ENCODE peak calls at places on chromosomes 12 and 14, in nine cellular contexts. X, Z, W, P, F, K, C, N and D are unnamed samples.
A peak's percentile ranks its signal among the peaks of the same experiment; 100 is the strongest.

GRCh38 chr14:39109893-39110715 is 4.0 kb upstream of the GEMIN2 start:
- DNase-seq in X (no peak), Z (no peak), W (no peak), P (no peak), F (no peak), K (no peak), C (no peak), N (no peak), D (no peak)

GRCh38 chr12:52741378-52742195 is 35.6 kb downstream of the KRT76 start:
- DNase-seq in X (no peak), Z (no peak), W (peak; percentile 57), P (peak; percentile 58), F (peak; percentile 53), K (peak; percentile 39), C (peak; percentile 63), N (no peak), D (no peak)

GRCh38 chr12:132776816-132777568 is 15.4 kb upstream of the ANKLE2 start:
- DNase-seq in X (no peak), Z (no peak), W (no peak), P (no peak), F (no peak), K (no peak), C (no peak), N (peak; percentile 13), D (no peak)

GRCh38 chr12:123532808-123533649 is 490 bp downstream of the RILPL1 start:
- DNase-seq in X (no peak), Z (no peak), W (peak; percentile 62), P (peak; percentile 5), F (no peak), K (no peak), C (peak; percentile 14), N (no peak), D (no peak)

GRCh38 chr12:117686911-117687377 is 281.8 kb downstream of the KSR2 start:
- DNase-seq in X (no peak), Z (no peak), W (peak; percentile 78), P (no peak), F (peak; percentile 66), K (peak; percentile 34), C (no peak), N (no peak), D (peak; percentile 29)

GRCh38 chr12:5012337-5012736 is 31.3 kb upstream of the KCNA5 start:
- DNase-seq in X (no peak), Z (no peak), W (no peak), P (no peak), F (no peak), K (no peak), C (no peak), N (no peak), D (no peak)

GRCh38 chr12:95687937-95688336 is 102.6 kb downstream of the NTN4 start:
- DNase-seq in X (no peak), Z (no peak), W (no peak), P (no peak), F (no peak), K (no peak), C (no peak), N (no peak), D (no peak)

GRCh38 chr14:80930836-80931389 is 10.6 kb downstream of the CEP128 start:
- DNase-seq in X (no peak), Z (no peak), W (peak; percentile 88), P (no peak), F (peak; percentile 88), K (peak; percentile 63), C (peak; percentile 25), N (no peak), D (peak; percentile 16)

GRCh38 chr14:53450871-53451270 is 297.7 kb upstream of the DDHD1 start:
- DNase-seq in X (no peak), Z (no peak), W (peak; percentile 22), P (no peak), F (no peak), K (no peak), C (no peak), N (no peak), D (no peak)